ENCODE peak calls at places on chromosome 11, in five cellular contexts. Z, G, Q, P and C are unnamed samples.
A peak's percentile ranks its signal among the peaks of the same experiment; 100 is the strongest.

GRCh38 chr11:32116668-32117067 is 25.8 kb downstream of the RCN1 start:
- DNase-seq in Z (no peak), G (no peak), Q (no peak), P (no peak), C (no peak)

GRCh38 chr11:72591785-72592490 is 82.3 kb downstream of the PDE2A start:
- DNase-seq in Z (no peak), G (peak; percentile 76), Q (no peak), P (no peak), C (no peak)

GRCh38 chr11:69151811-69152210 is 3.9 kb upstream of the SMIM38 start:
- DNase-seq in Z (no peak), G (no peak), Q (no peak), P (peak; percentile 26), C (no peak)

GRCh38 chr11:66020618-66021357 is 5.5 kb downstream of the CATSPER1 start:
- DNase-seq in Z (peak; percentile 86), G (no peak), Q (peak; percentile 89), P (no peak), C (no peak)

GRCh38 chr11:91783173-91783572 is 441.4 kb upstream of the FAT3 start:
- DNase-seq in Z (no peak), G (no peak), Q (no peak), P (no peak), C (no peak)

GRCh38 chr11:9265211-9266131 is at the start of gene DENND5A:
- DNase-seq in Z (peak; percentile 57), G (no peak), Q (peak; percentile 94), P (peak; percentile 93), C (peak; percentile 96)

GRCh38 chr11:134332189-134332631 is 422 bp downstream of the GLB1L2 start:
- DNase-seq in Z (peak; percentile 29), G (no peak), Q (no peak), P (peak; percentile 75), C (peak; percentile 75)

GRCh38 chr11:65854161-65854592 is 3.8 kb downstream of the CFL1 start:
- DNase-seq in Z (no peak), G (no peak), Q (no peak), P (no peak), C (peak; percentile 1)

GRCh38 chr11:30521297-30522071 is 64.7 kb downstream of the MPPED2 start:
- DNase-seq in Z (no peak), G (no peak), Q (no peak), P (no peak), C (no peak)

GRCh38 chr11:47071871-47072270 is 104.8 kb downstream of the ARFGAP2 start:
- DNase-seq in Z (no peak), G (no peak), Q (peak; percentile 12), P (peak; percentile 34), C (peak; percentile 27)

GRCh38 chr11:14907411-14908213 is 15.6 kb upstream of the CYP2R1 start:
- DNase-seq in Z (peak; percentile 23), G (peak; percentile 66), Q (peak; percentile 69), P (peak; percentile 82), C (peak; percentile 82)

GRCh38 chr11:88103337-88104206 is 71.7 kb downstream of the RAB38 start:
- DNase-seq in Z (peak; percentile 6), G (peak; percentile 57), Q (peak; percentile 38), P (peak; percentile 97), C (peak; percentile 90)

DNA sequence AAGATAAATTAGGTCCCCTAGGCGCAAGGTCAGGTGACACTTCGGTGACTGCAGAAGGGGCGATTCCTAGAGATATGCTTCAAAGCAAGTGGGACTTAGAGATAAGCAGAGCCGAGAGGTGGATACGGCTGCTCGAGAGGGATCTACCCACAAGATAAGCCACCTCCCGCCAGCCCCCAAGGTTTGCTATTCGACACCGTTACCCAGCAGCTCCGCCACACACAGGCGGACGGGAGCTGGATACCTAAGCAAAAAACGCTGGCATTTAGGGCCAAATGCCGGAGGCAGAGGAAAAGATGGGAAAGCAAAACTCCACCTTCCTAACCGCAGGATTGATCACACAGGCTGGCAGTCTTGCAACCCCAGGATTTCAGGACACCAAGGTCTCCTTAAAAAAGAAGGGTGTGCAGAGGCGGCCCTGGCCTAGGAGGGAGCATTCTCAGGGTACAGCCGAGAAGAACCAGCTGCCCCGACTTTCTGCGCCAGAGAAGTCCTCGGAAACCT is 709 bp downstream of the FTH1 start:
- DNase-seq in Z (no peak), G (peak; percentile 23), Q (peak; percentile 72), P (peak; percentile 30), C (peak; percentile 72)
- H3F3A ChIP-seq in Z (peaks cover 95% of the 10 kb centered on the region), G (no peaks in the 10 kb centered on the region), Q (peaks cover 83% of the 10 kb centered on the region), P (peaks cover 34% of the 10 kb centered on the region), C (peaks cover 59% of the 10 kb centered on the region)

DNA sequence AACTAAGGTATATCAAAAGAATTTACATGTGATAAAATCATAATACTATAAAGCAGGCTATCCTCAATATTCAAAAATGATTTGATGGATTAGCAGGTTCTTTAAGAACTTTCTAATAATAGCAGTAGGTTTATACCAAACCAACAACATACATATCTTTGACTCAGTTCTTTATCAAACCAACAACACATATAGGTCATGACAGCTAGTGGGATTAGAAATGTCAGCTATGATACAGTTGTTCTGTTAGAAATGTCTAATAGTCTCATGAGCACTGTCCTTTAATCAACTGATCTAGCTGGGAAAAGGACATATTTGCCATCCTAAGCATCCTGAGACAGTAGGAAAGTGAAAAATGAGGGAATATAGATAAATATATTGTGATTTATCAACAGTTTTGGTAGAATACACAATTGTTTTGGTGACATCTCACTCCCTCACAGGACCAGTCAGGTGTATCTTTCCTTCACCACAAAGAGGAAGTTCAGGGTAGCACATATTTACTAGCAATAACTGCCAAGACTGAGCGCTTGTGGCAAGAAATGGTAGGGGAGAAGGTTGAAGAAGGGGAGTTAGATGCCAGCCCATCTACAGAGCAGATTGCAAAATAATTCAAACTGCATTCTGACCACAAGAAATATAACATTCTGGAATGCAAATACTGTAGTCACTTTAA is 90.8 kb upstream of the APOA1 start:
- DNase-seq in Z (no peak), G (peak; percentile 57), Q (no peak), P (no peak), C (no peak)
- H3F3A ChIP-seq in Z (no peaks in the 10 kb centered on the region), G (peaks cover 57% of the 10 kb centered on the region), Q (no peaks in the 10 kb centered on the region), P (no peaks in the 10 kb centered on the region), C (peaks cover 6% of the 10 kb centered on the region)

GRCh38 chr11:116927163-116927772 is 89.8 kb upstream of the APOA1 start:
- DNase-seq in Z (no peak), G (no peak), Q (peak; percentile 18), P (no peak), C (no peak)
- H3F3A ChIP-seq in Z (no peaks in the 10 kb centered on the region), G (peaks cover 57% of the 10 kb centered on the region), Q (no peaks in the 10 kb centered on the region), P (no peaks in the 10 kb centered on the region), C (peaks cover 6% of the 10 kb centered on the region)

GRCh38 chr11:10326080-10326964 is 21.4 kb downstream of the ADM start:
- DNase-seq in Z (peak; percentile 45), G (no peak), Q (peak; percentile 43), P (no peak), C (no peak)
- H3F3A ChIP-seq in Z (peaks cover 15% of the 10 kb centered on the region), G (peaks cover 4% of the 10 kb centered on the region), Q (peaks cover 78% of the 10 kb centered on the region), P (no peaks in the 10 kb centered on the region), C (no peaks in the 10 kb centered on the region)

GRCh38 chr11:64765291-64765803 is 5.6 kb upstream of the PYGM start:
- DNase-seq in Z (no peak), G (no peak), Q (no peak), P (peak; percentile 80), C (peak; percentile 45)

GRCh38 chr11:64767344-64768299 is 7.8 kb upstream of the PYGM start:
- DNase-seq in Z (peak; percentile 52), G (no peak), Q (peak; percentile 73), P (peak; percentile 96), C (peak; percentile 84)

GRCh38 chr11:64766881-64767280 is 7.1 kb upstream of the PYGM start:
- DNase-seq in Z (no peak), G (no peak), Q (no peak), P (no peak), C (no peak)

GRCh38 chr11:64764753-64765152 is 5.0 kb upstream of the PYGM start:
- DNase-seq in Z (no peak), G (no peak), Q (no peak), P (no peak), C (no peak)

GRCh38 chr11:64765841-64766682 is 6.3 kb upstream of the PYGM start:
- DNase-seq in Z (no peak), G (no peak), Q (no peak), P (peak; percentile 51), C (no peak)
- H3F3A ChIP-seq in Z (peaks cover 90% of the 10 kb centered on the region), G (peaks cover 37% of the 10 kb centered on the region), Q (peaks cover 66% of the 10 kb centered on the region), P (peaks cover 81% of the 10 kb centered on the region), C (peaks cover 98% of the 10 kb centered on the region)